ENCODE peak calls at places on chromosomes 13 and 19, in eight cellular contexts. One of them, this sample, is unnamed.
A peak's percentile ranks its signal among the peaks of the same experiment; 100 is the strongest.

GRCh38 chr19:1213391-1214286 is 8.1 kb downstream of the STK11 start:
- DNase-seq in gastrocnemius medialis: peak; percentile 59
- DNase-seq in 8988T: no peak
- DNase-seq in EL: peak; percentile 87
- DNase-seq in posterior vena cava: peak; percentile 95
- DNase-seq in cerebellar nuclear complex: peak; percentile 19
- DNase-seq in AG08396: peak; percentile 59
- DNase-seq in GM03348: no peak
- DNase-seq in this sample: peak; percentile 77

GRCh38 chr13:27170521-27171243 is 929 bp downstream of the USP12 start:
- DNase-seq in cerebellar nuclear complex: no peak
- DNase-seq in posterior vena cava: peak; percentile 82
- DNase-seq in 8988T: peak; percentile 45
- DNase-seq in AG08396: peak; percentile 41
- DNase-seq in gastrocnemius medialis: peak; percentile 12
- DNase-seq in EL: peak; percentile 61
- DNase-seq in GM03348: peak; percentile 46
- DNase-seq in this sample: peak; percentile 64

GRCh38 chr19:55091955-55092354 is 16.3 kb downstream of the EPS8L1 start:
- DNase-seq in 8988T: no peak
- DNase-seq in EL: no peak
- DNase-seq in posterior vena cava: no peak
- DNase-seq in AG08396: no peak
- DNase-seq in GM03348: no peak
- DNase-seq in gastrocnemius medialis: no peak
- DNase-seq in cerebellar nuclear complex: no peak
- DNase-seq in this sample: no peak

GRCh38 chr19:49672131-49672919 is 4.7 kb upstream of the PRMT1 start:
- DNase-seq in EL: peak; percentile 67
- DNase-seq in 8988T: peak; percentile 92
- DNase-seq in AG08396: peak; percentile 88
- DNase-seq in posterior vena cava: peak; percentile 94
- DNase-seq in gastrocnemius medialis: peak; percentile 58
- DNase-seq in GM03348: peak; percentile 82
- DNase-seq in cerebellar nuclear complex: peak; percentile 37
- DNase-seq in this sample: peak; percentile 93

GRCh38 chr19:12867120-12868099 is 13.8 kb downstream of the DNASE2 start:
- DNase-seq in EL: peak; percentile 72
- DNase-seq in AG08396: peak; percentile 93
- DNase-seq in GM03348: peak; percentile 92
- DNase-seq in gastrocnemius medialis: no peak
- DNase-seq in 8988T: peak; percentile 72
- DNase-seq in posterior vena cava: no peak
- DNase-seq in cerebellar nuclear complex: no peak
- DNase-seq in this sample: peak; percentile 85

GRCh38 chr13:112873851-112874750 is 94.9 kb upstream of the MCF2L start:
- DNase-seq in posterior vena cava: peak; percentile 95
- DNase-seq in gastrocnemius medialis: peak; percentile 33
- DNase-seq in 8988T: peak; percentile 93
- DNase-seq in EL: peak; percentile 64
- DNase-seq in cerebellar nuclear complex: peak; percentile 37
- DNase-seq in AG08396: peak; percentile 90
- DNase-seq in GM03348: peak; percentile 94
- DNase-seq in this sample: peak; percentile 87

GRCh38 chr13:112891477-112892401 is 77.3 kb upstream of the MCF2L start:
- DNase-seq in 8988T: no peak
- DNase-seq in AG08396: no peak
- DNase-seq in gastrocnemius medialis: no peak
- DNase-seq in cerebellar nuclear complex: no peak
- DNase-seq in posterior vena cava: peak; percentile 76
- DNase-seq in EL: no peak
- DNase-seq in GM03348: no peak
- DNase-seq in this sample: peak; percentile 41

GRCh38 chr13:48595330-48596127 is 58.2 kb upstream of the CYSLTR2 start:
- DNase-seq in gastrocnemius medialis: no peak
- DNase-seq in posterior vena cava: no peak
- DNase-seq in 8988T: peak; percentile 20
- DNase-seq in GM03348: peak; percentile 61
- DNase-seq in AG08396: peak; percentile 28
- DNase-seq in cerebellar nuclear complex: no peak
- DNase-seq in EL: peak; percentile 62
- DNase-seq in this sample: peak; percentile 82

GRCh38 chr19:14361824-14362223 is 19.4 kb upstream of the ADGRE5 start:
- DNase-seq in cerebellar nuclear complex: no peak
- DNase-seq in GM03348: peak; percentile 40
- DNase-seq in posterior vena cava: no peak
- DNase-seq in gastrocnemius medialis: no peak
- DNase-seq in AG08396: no peak
- DNase-seq in 8988T: no peak
- DNase-seq in EL: no peak
- DNase-seq in this sample: no peak

GRCh38 chr19:15779756-15780476 is 7.5 kb upstream of the OR10H5 start:
- DNase-seq in GM03348: no peak
- DNase-seq in posterior vena cava: peak; percentile 88
- DNase-seq in gastrocnemius medialis: no peak
- DNase-seq in EL: peak; percentile 9
- DNase-seq in 8988T: no peak
- DNase-seq in AG08396: peak; percentile 14
- DNase-seq in cerebellar nuclear complex: peak; percentile 58
- DNase-seq in this sample: no peak

GRCh38 chr19:55526216-55527196 is 10.4 kb downstream of the SBK2 start:
- DNase-seq in GM03348: peak; percentile 67
- DNase-seq in AG08396: peak; percentile 72
- DNase-seq in cerebellar nuclear complex: peak; percentile 16
- DNase-seq in 8988T: no peak
- DNase-seq in posterior vena cava: peak; percentile 76
- DNase-seq in gastrocnemius medialis: peak; percentile 64
- DNase-seq in EL: peak; percentile 74
- DNase-seq in this sample: peak; percentile 75

GRCh38 chr13:79306650-79307049 is 99.4 kb downstream of the RBM26 start:
- DNase-seq in GM03348: no peak
- DNase-seq in gastrocnemius medialis: no peak
- DNase-seq in 8988T: no peak
- DNase-seq in AG08396: no peak
- DNase-seq in EL: no peak
- DNase-seq in posterior vena cava: no peak
- DNase-seq in cerebellar nuclear complex: no peak
- DNase-seq in this sample: no peak

GRCh38 chr19:13051581-13052165 is 51.0 kb downstream of the LYL1 start:
- DNase-seq in cerebellar nuclear complex: no peak
- DNase-seq in AG08396: no peak
- DNase-seq in 8988T: peak; percentile 43
- DNase-seq in gastrocnemius medialis: peak; percentile 63
- DNase-seq in EL: peak; percentile 43
- DNase-seq in GM03348: no peak
- DNase-seq in posterior vena cava: no peak
- DNase-seq in this sample: peak; percentile 91

GRCh38 chr13:108200781-108201398 is 14.4 kb downstream of the LIG4 start:
- DNase-seq in 8988T: no peak
- DNase-seq in EL: peak; percentile 21
- DNase-seq in posterior vena cava: no peak
- DNase-seq in GM03348: peak; percentile 18
- DNase-seq in cerebellar nuclear complex: no peak
- DNase-seq in gastrocnemius medialis: no peak
- DNase-seq in AG08396: no peak
- DNase-seq in this sample: no peak

GRCh38 chr19:52943884-52944643 is 18.6 kb downstream of the ZNF816 start:
- DNase-seq in AG08396: no peak
- DNase-seq in EL: no peak
- DNase-seq in posterior vena cava: no peak
- DNase-seq in gastrocnemius medialis: no peak
- DNase-seq in GM03348: no peak
- DNase-seq in 8988T: no peak
- DNase-seq in cerebellar nuclear complex: no peak
- DNase-seq in this sample: no peak

GRCh38 chr19:4972509-4973230 is 3.8 kb downstream of the KDM4B start:
- DNase-seq in EL: peak; percentile 65
- DNase-seq in 8988T: no peak
- DNase-seq in GM03348: peak; percentile 43
- DNase-seq in AG08396: peak; percentile 50
- DNase-seq in posterior vena cava: no peak
- DNase-seq in cerebellar nuclear complex: no peak
- DNase-seq in gastrocnemius medialis: no peak
- DNase-seq in this sample: no peak

GRCh38 chr13:91331047-91331915 is 16.2 kb upstream of the MIR17HG start:
- DNase-seq in AG08396: no peak
- DNase-seq in posterior vena cava: no peak
- DNase-seq in GM03348: no peak
- DNase-seq in EL: no peak
- DNase-seq in gastrocnemius medialis: no peak
- DNase-seq in 8988T: no peak
- DNase-seq in cerebellar nuclear complex: no peak
- DNase-seq in this sample: no peak

GRCh38 chr19:7869910-7870511 is 4.2 kb downstream of the PRR36 start:
- DNase-seq in posterior vena cava: peak; percentile 90
- DNase-seq in 8988T: no peak
- DNase-seq in GM03348: no peak
- DNase-seq in AG08396: no peak
- DNase-seq in cerebellar nuclear complex: no peak
- DNase-seq in gastrocnemius medialis: no peak
- DNase-seq in EL: peak; percentile 46
- DNase-seq in this sample: no peak

GRCh38 chr13:27813826-27814225 is 21.5 kb downstream of the GSX1 start:
- DNase-seq in GM03348: no peak
- DNase-seq in posterior vena cava: no peak
- DNase-seq in gastrocnemius medialis: no peak
- DNase-seq in EL: no peak
- DNase-seq in 8988T: no peak
- DNase-seq in cerebellar nuclear complex: no peak
- DNase-seq in AG08396: no peak
- DNase-seq in this sample: no peak

GRCh38 chr13:80338781-80339577 is 1.9 kb downstream of the SPRY2 start:
- DNase-seq in EL: peak; percentile 83
- DNase-seq in GM03348: peak; percentile 84
- DNase-seq in 8988T: peak; percentile 63
- DNase-seq in posterior vena cava: peak; percentile 93
- DNase-seq in gastrocnemius medialis: peak; percentile 65
- DNase-seq in cerebellar nuclear complex: no peak
- DNase-seq in AG08396: peak; percentile 72
- DNase-seq in this sample: peak; percentile 90

GRCh38 chr13:60617863-60618733 is 221.1 kb downstream of the TDRD3 start:
- DNase-seq in GM03348: peak; percentile 72
- DNase-seq in AG08396: peak; percentile 48
- DNase-seq in cerebellar nuclear complex: no peak
- DNase-seq in 8988T: no peak
- DNase-seq in posterior vena cava: no peak
- DNase-seq in EL: peak; percentile 27
- DNase-seq in gastrocnemius medialis: no peak
- DNase-seq in this sample: peak; percentile 19

GRCh38 chr13:51935326-51936171 is 73.8 kb downstream of the CCDC70 start:
- DNase-seq in 8988T: peak; percentile 70
- DNase-seq in AG08396: no peak
- DNase-seq in GM03348: peak; percentile 31
- DNase-seq in EL: peak; percentile 15
- DNase-seq in gastrocnemius medialis: no peak
- DNase-seq in cerebellar nuclear complex: no peak
- DNase-seq in posterior vena cava: peak; percentile 52
- DNase-seq in this sample: peak; percentile 49

GRCh38 chr13:64591981-64592380 is 2638.2 kb downstream of the PCDH9 start:
- DNase-seq in gastrocnemius medialis: no peak
- DNase-seq in 8988T: no peak
- DNase-seq in AG08396: no peak
- DNase-seq in EL: peak; percentile 35
- DNase-seq in cerebellar nuclear complex: no peak
- DNase-seq in GM03348: peak; percentile 27
- DNase-seq in posterior vena cava: no peak
- DNase-seq in this sample: no peak

GRCh38 chr19:15557223-15557622 is 48.9 kb downstream of the CYP4F22 start:
- DNase-seq in cerebellar nuclear complex: no peak
- DNase-seq in posterior vena cava: no peak
- DNase-seq in GM03348: no peak
- DNase-seq in gastrocnemius medialis: no peak
- DNase-seq in EL: no peak
- DNase-seq in 8988T: no peak
- DNase-seq in AG08396: no peak
- DNase-seq in this sample: no peak

GRCh38 chr19:7366701-7367420 is 18.1 kb downstream of the ARHGEF18 start:
- DNase-seq in gastrocnemius medialis: no peak
- DNase-seq in GM03348: no peak
- DNase-seq in EL: peak; percentile 53
- DNase-seq in cerebellar nuclear complex: no peak
- DNase-seq in 8988T: no peak
- DNase-seq in AG08396: no peak
- DNase-seq in posterior vena cava: no peak
- DNase-seq in this sample: no peak

GRCh38 chr19:5290336-5291262 is 50.0 kb downstream of the PTPRS start:
- DNase-seq in 8988T: no peak
- DNase-seq in EL: no peak
- DNase-seq in posterior vena cava: no peak
- DNase-seq in GM03348: no peak
- DNase-seq in cerebellar nuclear complex: no peak
- DNase-seq in AG08396: no peak
- DNase-seq in gastrocnemius medialis: no peak
- DNase-seq in this sample: no peak

GRCh38 chr13:111488466-111489132 is 168.2 kb downstream of the TEX29 start:
- DNase-seq in GM03348: no peak
- DNase-seq in EL: no peak
- DNase-seq in cerebellar nuclear complex: no peak
- DNase-seq in gastrocnemius medialis: no peak
- DNase-seq in posterior vena cava: peak; percentile 57
- DNase-seq in AG08396: no peak
- DNase-seq in 8988T: no peak
- DNase-seq in this sample: no peak

GRCh38 chr13:75569576-75569975 is 20.0 kb downstream of the UCHL3 start:
- DNase-seq in posterior vena cava: no peak
- DNase-seq in 8988T: no peak
- DNase-seq in cerebellar nuclear complex: no peak
- DNase-seq in GM03348: no peak
- DNase-seq in EL: no peak
- DNase-seq in gastrocnemius medialis: no peak
- DNase-seq in AG08396: no peak
- DNase-seq in this sample: no peak

GRCh38 chr19:54196514-54196913 is 4.1 kb upstream of the RPS9 start:
- DNase-seq in GM03348: no peak
- DNase-seq in EL: no peak
- DNase-seq in cerebellar nuclear complex: no peak
- DNase-seq in posterior vena cava: no peak
- DNase-seq in AG08396: no peak
- DNase-seq in 8988T: no peak
- DNase-seq in gastrocnemius medialis: no peak
- DNase-seq in this sample: no peak

GRCh38 chr19:41327499-41328156 is 17.7 kb downstream of the CCDC97 start:
- DNase-seq in gastrocnemius medialis: peak; percentile 38
- DNase-seq in posterior vena cava: peak; percentile 94
- DNase-seq in AG08396: peak; percentile 64
- DNase-seq in EL: no peak
- DNase-seq in 8988T: peak; percentile 63
- DNase-seq in cerebellar nuclear complex: no peak
- DNase-seq in GM03348: no peak
- DNase-seq in this sample: no peak

GRCh38 chr13:40518481-40518882 is 148.0 kb downstream of the FOXO1 start:
- DNase-seq in cerebellar nuclear complex: no peak
- DNase-seq in GM03348: no peak
- DNase-seq in AG08396: no peak
- DNase-seq in 8988T: no peak
- DNase-seq in EL: no peak
- DNase-seq in gastrocnemius medialis: no peak
- DNase-seq in posterior vena cava: no peak
- DNase-seq in this sample: no peak

GRCh38 chr19:48654299-48655059 is 8.5 kb upstream of the CA11 start:
- DNase-seq in gastrocnemius medialis: no peak
- DNase-seq in cerebellar nuclear complex: no peak
- DNase-seq in posterior vena cava: no peak
- DNase-seq in EL: no peak
- DNase-seq in AG08396: no peak
- DNase-seq in GM03348: no peak
- DNase-seq in 8988T: no peak
- DNase-seq in this sample: peak; percentile 27